ENCODE peak calls at places on chromosomes 6 and 20, in eight cellular contexts. D is IMR-90, L is ovary, H is keratinocyte, B is foreskin fibroblast, N is thyroid gland, R is GM23338, W is transverse colon. E is an unnamed sample.
A peak's percentile ranks its signal among the peaks of the same experiment; 100 is the strongest.

GRCh38 chr20:35503841-35504460 is 25.5 kb downstream of the C20orf173 start:
- DNase-seq in D (no peak), L (peak; percentile 46), H (no peak), B (no peak), N (no peak), R (no peak), W (no peak), E (no peak)

GRCh38 chr6:32107447-32107846 is 1.7 kb downstream of the TNXB start:
- DNase-seq in D (no peak), L (no peak), H (no peak), B (no peak), N (no peak), R (no peak), W (no peak), E (no peak)

GRCh38 chr20:6562111-6562510 is 205.4 kb upstream of the BMP2 start:
- DNase-seq in D (peak; percentile 88), L (no peak), H (no peak), B (peak; percentile 73), N (no peak), R (no peak), W (no peak), E (peak; percentile 81)

GRCh38 chr6:129662980-129663431 is 47.0 kb downstream of the ARHGAP18 start:
- DNase-seq in D (no peak), L (no peak), H (no peak), B (no peak), N (no peak), R (no peak), W (no peak), E (no peak)

GRCh38 chr6:77136086-77136485 is 327.2 kb downstream of the HTR1B start:
- DNase-seq in D (peak; percentile 16), L (no peak), H (peak; percentile 23), B (no peak), N (no peak), R (no peak), W (no peak), E (no peak)

GRCh38 chr6:137589067-137589848 is 95.1 kb upstream of the OLIG3 start:
- DNase-seq in D (peak; percentile 50), L (no peak), H (peak; percentile 11), B (peak; percentile 2), N (peak; percentile 8), R (peak; percentile 95), W (no peak), E (peak; percentile 21)

GRCh38 chr6:138631566-138631965 is 132.3 kb upstream of the NHSL1 start:
- DNase-seq in D (no peak), L (no peak), H (no peak), B (no peak), N (no peak), R (no peak), W (no peak), E (no peak)

GRCh38 chr6:119313937-119314893 is 35.3 kb downstream of the MAN1A1 start:
- DNase-seq in D (no peak), L (no peak), H (no peak), B (no peak), N (no peak), R (no peak), W (peak; percentile 24), E (no peak)

GRCh38 chr20:44727039-44727438 is 11.9 kb downstream of the CCN5 start:
- DNase-seq in D (no peak), L (no peak), H (no peak), B (no peak), N (no peak), R (no peak), W (no peak), E (no peak)

GRCh38 chr6:15290962-15291704 is 45.3 kb downstream of the JARID2 start:
- DNase-seq in D (no peak), L (no peak), H (no peak), B (no peak), N (no peak), R (peak; percentile 48), W (no peak), E (no peak)

GRCh38 chr6:41965429-41966213 is 24.0 kb upstream of the CCND3 start:
- DNase-seq in D (no peak), L (no peak), H (no peak), B (no peak), N (no peak), R (peak; percentile 99), W (no peak), E (no peak)

GRCh38 chr6:132122871-132123270 is 171.7 kb upstream of the CCN2 start:
- DNase-seq in D (peak; percentile 100), L (no peak), H (no peak), B (no peak), N (peak; percentile 38), R (no peak), W (no peak), E (no peak)

GRCh38 chr20:44695295-44696230 is 19.6 kb upstream of the CCN5 start:
- DNase-seq in D (peak; percentile 85), L (no peak), H (no peak), B (peak; percentile 81), N (no peak), R (no peak), W (no peak), E (peak; percentile 89)

GRCh38 chr20:15599961-15600360 is 973.3 kb downstream of the KIF16B start:
- DNase-seq in D (no peak), L (no peak), H (no peak), B (no peak), N (peak; percentile 54), R (no peak), W (no peak), E (no peak)

GRCh38 chr20:39453890-39454289 is 491.7 kb downstream of the DHX35 start:
- DNase-seq in D (no peak), L (no peak), H (no peak), B (no peak), N (no peak), R (no peak), W (no peak), E (no peak)

GRCh38 chr6:354631-355280 is 36.8 kb upstream of the IRF4 start:
- DNase-seq in D (no peak), L (no peak), H (no peak), B (no peak), N (no peak), R (no peak), W (no peak), E (no peak)

GRCh38 chr20:25020901-25021301 is 28.4 kb upstream of the APMAP start:
- DNase-seq in D (no peak), L (no peak), H (no peak), B (no peak), N (peak; percentile 80), R (no peak), W (peak; percentile 2), E (no peak)

GRCh38 chr20:52083627-52084232 is 107.8 kb downstream of the ZFP64 start:
- DNase-seq in D (peak; percentile 75), L (peak; percentile 54), H (no peak), B (peak; percentile 49), N (peak; percentile 66), R (peak; percentile 91), W (peak; percentile 54), E (peak; percentile 79)

GRCh38 chr6:81734081-81734480 is 18.4 kb downstream of the TENT5A start:
- DNase-seq in D (no peak), L (no peak), H (no peak), B (no peak), N (no peak), R (peak; percentile 46), W (no peak), E (no peak)

GRCh38 chr6:111653961-111654360 is 48.3 kb upstream of the TRAF3IP2 start:
- DNase-seq in D (no peak), L (no peak), H (no peak), B (no peak), N (no peak), R (no peak), W (no peak), E (no peak)

GRCh38 chr20:4516851-4517250 is 204.9 kb upstream of the PRND start:
- DNase-seq in D (no peak), L (no peak), H (no peak), B (no peak), N (no peak), R (no peak), W (no peak), E (no peak)

GRCh38 chr6:111761783-111762312 is 111.4 kb downstream of the FYN start:
- DNase-seq in D (peak; percentile 19), L (no peak), H (no peak), B (no peak), N (no peak), R (no peak), W (no peak), E (peak; percentile 52)

GRCh38 chr20:17449039-17449438 is 82.1 kb downstream of the BFSP1 start:
- DNase-seq in D (no peak), L (no peak), H (no peak), B (no peak), N (no peak), R (no peak), W (no peak), E (no peak)

GRCh38 chr6:79984261-79984660 is 20.2 kb upstream of the TTK start:
- DNase-seq in D (no peak), L (no peak), H (no peak), B (no peak), N (peak; percentile 11), R (peak; percentile 56), W (peak; percentile 11), E (peak; percentile 3)

DNA sequence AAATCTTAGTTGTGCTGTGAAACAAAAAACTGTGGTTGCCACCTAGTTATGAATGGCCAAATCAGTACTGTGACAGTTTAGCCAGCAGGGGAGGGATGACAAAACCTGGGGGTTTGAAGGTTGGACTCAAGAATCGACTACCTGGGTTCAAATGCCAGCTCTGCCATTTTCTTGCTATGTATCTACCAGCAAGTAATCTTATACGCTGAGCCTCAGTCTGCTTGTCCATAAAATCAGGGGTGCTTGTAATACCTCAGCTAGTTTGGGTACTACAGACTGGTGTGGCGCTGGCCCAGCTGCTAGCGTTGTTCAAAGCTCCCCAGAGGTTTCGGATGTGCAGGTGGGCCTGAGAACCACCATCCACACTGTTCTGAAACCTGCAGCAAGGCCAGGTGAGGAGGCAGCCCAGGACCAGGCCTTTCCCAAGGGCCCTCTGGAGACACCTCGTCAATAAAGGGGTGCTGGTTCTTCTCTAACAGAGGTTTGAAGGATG is 40.4 kb downstream of the TRAM2 start:
- DNase-seq in D (no peak), L (no peak), H (no peak), B (no peak), N (no peak), R (no peak), W (peak; percentile 65), E (no peak)
- TF ChIP-seq CTCF in D (no peak), L (no peak), H (no peak), B (no peak), N (no peak), R (no peak), W (no peak), E (no peak)

GRCh38 chr20:53917145-53918009 is 153.0 kb downstream of the BCAS1 start:
- DNase-seq in D (no peak), L (peak; percentile 34), H (no peak), B (peak; percentile 69), N (peak; percentile 86), R (no peak), W (peak; percentile 59), E (peak; percentile 90)
- H3K4me3 ChIP-seq in D (no peak overlapping the region), L (no peak overlapping the region), H (no peak overlapping the region), B (no peak overlapping the region), N (no peak overlapping the region), R (no peak overlapping the region), W (no peak overlapping the region), E (no peak overlapping the region)

GRCh38 chr6:65350525-65350924 is 356.5 kb downstream of the EYS start:
- DNase-seq in D (no peak), L (no peak), H (no peak), B (no peak), N (no peak), R (no peak), W (no peak), E (no peak)
- TF ChIP-seq CTCF in D (no peak), L (no peak), H (no peak), B (no peak), N (no peak), R (no peak), W (no peak), E (no peak)

GRCh38 chr6:89298680-89299450 is 16.2 kb downstream of the GABRR2 start:
- DNase-seq in D (peak; percentile 84), L (no peak), H (no peak), B (peak; percentile 38), N (no peak), R (no peak), W (no peak), E (peak; percentile 94)
- H3K4me3 ChIP-seq in D (no peak overlapping the region), L (no peak overlapping the region), H (no peak overlapping the region), B (no peak overlapping the region), N (no peak overlapping the region), R (no peak overlapping the region), W (no peak overlapping the region), E (no peak overlapping the region)

E was measured in fibroblast of villous mesenchyme.